ENCODE peak calls at places on chromosome 20, in seven cellular contexts. One of them, this sample, is unnamed.

GRCh38 chr20:23143098-23143497 is 57.0 kb upstream of the CD93 start:
- DNase-seq in IMR-90: peak; percentile 85
- DNase-seq in mesendoderm: peak; percentile 31
- DNase-seq in mesenchymal stem cell: peak; percentile 92
- DNase-seq in H9: no peak
- DNase-seq in trophoblast cell: peak; percentile 46
- DNase-seq in H1: no peak
- DNase-seq in this sample: no peak

GRCh38 chr20:44017905-44018683 is 103.4 kb downstream of the TOX2 start:
- DNase-seq in H9: no peak
- DNase-seq in H1: no peak
- DNase-seq in trophoblast cell: no peak
- DNase-seq in IMR-90: peak; percentile 93
- DNase-seq in mesendoderm: no peak
- DNase-seq in mesenchymal stem cell: peak; percentile 87
- DNase-seq in this sample: no peak

GRCh38 chr20:46011631-46012482 is 3.1 kb downstream of the MMP9 start:
- DNase-seq in trophoblast cell: peak; percentile 57
- DNase-seq in IMR-90: peak; percentile 15
- DNase-seq in mesenchymal stem cell: no peak
- DNase-seq in mesendoderm: peak; percentile 95
- DNase-seq in H1: peak; percentile 92
- DNase-seq in H9: peak; percentile 98
- DNase-seq in this sample: no peak

GRCh38 chr20:50582591-50583234 is 72.5 kb downstream of the PTPN1 start:
- DNase-seq in trophoblast cell: no peak
- DNase-seq in IMR-90: no peak
- DNase-seq in H1: no peak
- DNase-seq in H9: no peak
- DNase-seq in mesenchymal stem cell: no peak
- DNase-seq in mesendoderm: no peak
- DNase-seq in this sample: no peak

GRCh38 chr20:44709797-44710196 is 5.4 kb upstream of the CCN5 start:
- DNase-seq in mesenchymal stem cell: no peak
- DNase-seq in H1: no peak
- DNase-seq in H9: no peak
- DNase-seq in IMR-90: no peak
- DNase-seq in mesendoderm: no peak
- DNase-seq in trophoblast cell: no peak
- DNase-seq in this sample: no peak

GRCh38 chr20:38863024-38863851 is 57.7 kb downstream of the PPP1R16B start:
- DNase-seq in H1: no peak
- DNase-seq in IMR-90: no peak
- DNase-seq in H9: no peak
- DNase-seq in mesenchymal stem cell: no peak
- DNase-seq in trophoblast cell: no peak
- DNase-seq in mesendoderm: no peak
- DNase-seq in this sample: no peak

GRCh38 chr20:25308671-25309394 is 60.9 kb downstream of the PYGB start:
- DNase-seq in trophoblast cell: peak; percentile 14
- DNase-seq in IMR-90: peak; percentile 82
- DNase-seq in mesenchymal stem cell: peak; percentile 91
- DNase-seq in H9: no peak
- DNase-seq in H1: no peak
- DNase-seq in mesendoderm: no peak
- DNase-seq in this sample: no peak

GRCh38 chr20:10978713-10979112 is 304.9 kb upstream of the JAG1 start:
- DNase-seq in IMR-90: no peak
- DNase-seq in trophoblast cell: no peak
- DNase-seq in H1: no peak
- DNase-seq in mesenchymal stem cell: no peak
- DNase-seq in H9: no peak
- DNase-seq in mesendoderm: no peak
- DNase-seq in this sample: no peak

GRCh38 chr20:51104960-51105460 is 82.1 kb upstream of the KCNG1 start:
- DNase-seq in H1: no peak
- DNase-seq in IMR-90: no peak
- DNase-seq in mesendoderm: no peak
- DNase-seq in trophoblast cell: peak; percentile 34
- DNase-seq in mesenchymal stem cell: peak; percentile 24
- DNase-seq in H9: no peak
- DNase-seq in this sample: no peak

GRCh38 chr20:57460781-57461465 is 64.0 kb downstream of the CTCFL start:
- DNase-seq in H1: no peak
- DNase-seq in trophoblast cell: peak; percentile 4
- DNase-seq in H9: no peak
- DNase-seq in IMR-90: no peak
- DNase-seq in mesendoderm: no peak
- DNase-seq in mesenchymal stem cell: no peak
- DNase-seq in this sample: no peak

GRCh38 chr20:55977723-55978481 is 27.4 kb downstream of the CBLN4 start:
- DNase-seq in IMR-90: no peak
- DNase-seq in mesenchymal stem cell: no peak
- DNase-seq in trophoblast cell: no peak
- DNase-seq in H1: no peak
- DNase-seq in mesendoderm: no peak
- DNase-seq in H9: no peak
- DNase-seq in this sample: no peak

GRCh38 chr20:7503501-7503900 is 436.8 kb downstream of the HAO1 start:
- DNase-seq in H9: no peak
- DNase-seq in H1: no peak
- DNase-seq in trophoblast cell: no peak
- DNase-seq in mesendoderm: peak; percentile 16
- DNase-seq in IMR-90: no peak
- DNase-seq in mesenchymal stem cell: no peak
- DNase-seq in this sample: no peak

GRCh38 chr20:49489688-49490087 is 7.2 kb upstream of the KCNB1 start:
- DNase-seq in mesenchymal stem cell: no peak
- DNase-seq in IMR-90: no peak
- DNase-seq in H9: no peak
- DNase-seq in mesendoderm: no peak
- DNase-seq in H1: no peak
- DNase-seq in trophoblast cell: no peak
- DNase-seq in this sample: no peak

GRCh38 chr20:64257107-64257757 is 1.7 kb downstream of the PCMTD2 start:
- DNase-seq in IMR-90: no peak
- DNase-seq in mesendoderm: no peak
- DNase-seq in trophoblast cell: no peak
- DNase-seq in H9: no peak
- DNase-seq in H1: no peak
- DNase-seq in mesenchymal stem cell: no peak
- DNase-seq in this sample: no peak

GRCh38 chr20:24765316-24766142 is 183.5 kb upstream of the CST7 start:
- DNase-seq in H9: peak; percentile 12
- DNase-seq in trophoblast cell: no peak
- DNase-seq in mesendoderm: no peak
- DNase-seq in H1: no peak
- DNase-seq in mesenchymal stem cell: no peak
- DNase-seq in IMR-90: no peak
- DNase-seq in this sample: no peak

GRCh38 chr20:10603971-10604864 is 69.6 kb downstream of the JAG1 start:
- DNase-seq in H9: no peak
- DNase-seq in IMR-90: peak; percentile 94
- DNase-seq in mesenchymal stem cell: peak; percentile 92
- DNase-seq in trophoblast cell: peak; percentile 71
- DNase-seq in mesendoderm: no peak
- DNase-seq in H1: no peak
- DNase-seq in this sample: peak; percentile 70

GRCh38 chr20:51531141-51531710 is 11.3 kb downstream of the NFATC2 start:
- DNase-seq in mesenchymal stem cell: no peak
- DNase-seq in H9: no peak
- DNase-seq in IMR-90: peak; percentile 36
- DNase-seq in H1: no peak
- DNase-seq in mesendoderm: no peak
- DNase-seq in trophoblast cell: peak; percentile 72
- DNase-seq in this sample: no peak

GRCh38 chr20:17967595-17968365 is 814 bp downstream of the SNX5 start:
- DNase-seq in IMR-90: peak; percentile 63
- DNase-seq in trophoblast cell: peak; percentile 38
- DNase-seq in H9: no peak
- DNase-seq in H1: no peak
- DNase-seq in mesendoderm: peak; percentile 38
- DNase-seq in mesenchymal stem cell: peak; percentile 72
- DNase-seq in this sample: no peak

GRCh38 chr20:57675773-57676172 is 34.0 kb downstream of the PMEPA1 start:
- DNase-seq in H9: no peak
- DNase-seq in IMR-90: no peak
- DNase-seq in mesenchymal stem cell: no peak
- DNase-seq in mesendoderm: no peak
- DNase-seq in H1: no peak
- DNase-seq in trophoblast cell: no peak
- DNase-seq in this sample: no peak

GRCh38 chr20:50426865-50427739 is 83.1 kb upstream of the PTPN1 start:
- DNase-seq in H9: no peak
- DNase-seq in mesenchymal stem cell: peak; percentile 48
- DNase-seq in H1: no peak
- DNase-seq in IMR-90: no peak
- DNase-seq in trophoblast cell: no peak
- DNase-seq in mesendoderm: no peak
- DNase-seq in this sample: no peak

GRCh38 chr20:24598346-24598745 is 128.9 kb downstream of the SYNDIG1 start:
- DNase-seq in IMR-90: no peak
- DNase-seq in H9: no peak
- DNase-seq in H1: no peak
- DNase-seq in mesenchymal stem cell: no peak
- DNase-seq in trophoblast cell: no peak
- DNase-seq in mesendoderm: no peak
- DNase-seq in this sample: no peak

GRCh38 chr20:22914291-22914690 is 120.8 kb upstream of the SSTR4 start:
- DNase-seq in mesenchymal stem cell: no peak
- DNase-seq in IMR-90: no peak
- DNase-seq in trophoblast cell: no peak
- DNase-seq in H9: no peak
- DNase-seq in H1: no peak
- DNase-seq in mesendoderm: no peak
- DNase-seq in this sample: no peak

GRCh38 chr20:24768977-24769675 is 179.9 kb upstream of the CST7 start:
- DNase-seq in trophoblast cell: no peak
- DNase-seq in H9: peak; percentile 16
- DNase-seq in mesendoderm: no peak
- DNase-seq in mesenchymal stem cell: no peak
- DNase-seq in H1: no peak
- DNase-seq in IMR-90: no peak
- DNase-seq in this sample: no peak

GRCh38 chr20:24109008-24109407 is 120.4 kb upstream of the GGTLC1 start:
- DNase-seq in mesendoderm: no peak
- DNase-seq in mesenchymal stem cell: no peak
- DNase-seq in IMR-90: no peak
- DNase-seq in trophoblast cell: no peak
- DNase-seq in H9: peak; percentile 32
- DNase-seq in H1: no peak
- DNase-seq in this sample: no peak

GRCh38 chr20:56350842-56351241 is 7.9 kb upstream of the FAM210B start:
- DNase-seq in IMR-90: peak; percentile 73
- DNase-seq in mesenchymal stem cell: no peak
- DNase-seq in trophoblast cell: no peak
- DNase-seq in mesendoderm: no peak
- DNase-seq in H1: no peak
- DNase-seq in H9: no peak
- DNase-seq in this sample: no peak

GRCh38 chr20:1370548-1371110 is 22.2 kb downstream of the FKBP1A start:
- DNase-seq in H9: no peak
- DNase-seq in trophoblast cell: no peak
- DNase-seq in H1: no peak
- DNase-seq in IMR-90: peak; percentile 67
- DNase-seq in mesenchymal stem cell: peak; percentile 42
- DNase-seq in mesendoderm: no peak
- DNase-seq in this sample: no peak
- H2AK5ac ChIP-seq in H9: no peak overlapping the region
- H2AK5ac ChIP-seq in trophoblast cell: no peak overlapping the region
- H2AK5ac ChIP-seq in H1: no peak overlapping the region
- H2AK5ac ChIP-seq in IMR-90: peak overlapping the region; percentile 36
- H2AK5ac ChIP-seq in mesenchymal stem cell: no peak overlapping the region
- H2AK5ac ChIP-seq in mesendoderm: no peak overlapping the region
- H2AK5ac ChIP-seq in this sample: no peak overlapping the region

DNA sequence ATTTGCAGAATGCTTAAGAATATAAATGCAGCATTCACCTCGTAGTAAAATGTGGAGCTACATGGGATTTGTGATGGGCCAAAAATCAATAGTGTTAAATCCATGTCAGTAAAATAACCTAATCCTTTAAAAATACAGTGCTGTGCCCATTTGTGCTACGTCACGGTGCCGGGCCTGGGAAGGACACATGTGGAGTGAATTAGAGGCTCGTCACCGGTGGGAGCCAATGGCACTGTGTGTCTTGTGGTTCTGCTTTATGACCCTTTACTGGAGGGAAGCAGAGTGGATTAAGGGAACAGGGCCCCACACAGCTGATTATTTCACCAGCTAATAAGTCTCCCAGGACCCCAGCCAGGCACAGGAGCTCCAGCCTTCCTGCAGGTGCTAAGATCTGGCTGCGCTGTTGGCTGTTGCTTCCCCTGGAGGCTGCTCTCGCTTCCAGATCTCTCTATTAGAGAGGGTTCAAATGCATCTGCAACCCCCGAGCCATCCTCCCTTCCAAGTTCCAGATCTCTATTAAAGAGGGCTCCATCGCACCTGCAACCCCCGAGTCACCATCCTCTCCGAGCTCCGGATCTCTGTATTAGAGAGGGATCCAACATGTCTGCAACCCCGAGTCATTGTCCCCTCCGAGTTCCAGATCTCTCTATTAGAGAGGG is 405.8 kb downstream of the CDH4 start:
- DNase-seq in IMR-90: no peak
- DNase-seq in mesendoderm: no peak
- DNase-seq in H1: no peak
- DNase-seq in trophoblast cell: no peak
- DNase-seq in H9: no peak
- DNase-seq in mesenchymal stem cell: no peak
- DNase-seq in this sample: no peak
- H3K18ac ChIP-seq in IMR-90: no peak overlapping the region
- H3K18ac ChIP-seq in mesendoderm: no peak overlapping the region
- H3K18ac ChIP-seq in H1: no peak overlapping the region
- H3K18ac ChIP-seq in trophoblast cell: no peak overlapping the region
- H3K18ac ChIP-seq in H9: no peak overlapping the region
- H3K18ac ChIP-seq in mesenchymal stem cell: no peak overlapping the region
- H3K18ac ChIP-seq in this sample: no peak overlapping the region

GRCh38 chr20:34017610-34018009 is 23.9 kb downstream of the RALY start:
- DNase-seq in trophoblast cell: peak; percentile 52
- DNase-seq in IMR-90: peak; percentile 98
- DNase-seq in H9: no peak
- DNase-seq in H1: no peak
- DNase-seq in mesenchymal stem cell: peak; percentile 92
- DNase-seq in mesendoderm: no peak
- DNase-seq in this sample: no peak
- H2AK5ac ChIP-seq in trophoblast cell: no peak overlapping the region
- H2AK5ac ChIP-seq in IMR-90: no peak overlapping the region
- H2AK5ac ChIP-seq in H9: no peak overlapping the region
- H2AK5ac ChIP-seq in H1: no peak overlapping the region
- H2AK5ac ChIP-seq in mesenchymal stem cell: no peak overlapping the region
- H2AK5ac ChIP-seq in mesendoderm: no peak overlapping the region
- H2AK5ac ChIP-seq in this sample: no peak overlapping the region

DNA sequence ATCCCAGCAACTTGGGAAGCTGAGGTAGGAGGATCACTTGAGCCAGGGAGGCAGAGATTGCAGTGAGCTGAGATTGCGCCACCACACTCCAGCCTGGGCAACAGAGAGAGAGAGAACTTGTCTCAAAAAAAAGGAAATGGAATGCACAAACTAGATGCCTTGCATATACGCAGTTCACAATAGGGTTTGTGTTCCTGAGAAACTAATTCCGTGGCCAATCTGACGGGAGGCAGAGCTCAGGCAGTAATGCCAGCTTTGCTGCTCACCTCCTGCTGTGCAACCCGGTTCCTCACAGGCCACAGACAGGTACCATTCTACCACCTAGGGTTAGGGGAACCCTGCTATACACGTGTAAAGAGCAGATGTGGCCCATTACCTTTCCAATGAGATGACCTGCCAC is 1.4 kb downstream of the CDK5RAP1 start:
- DNase-seq in trophoblast cell: no peak
- DNase-seq in IMR-90: no peak
- DNase-seq in H1: no peak
- DNase-seq in H9: no peak
- DNase-seq in mesendoderm: no peak
- DNase-seq in mesenchymal stem cell: no peak
- DNase-seq in this sample: no peak
- H3K18ac ChIP-seq in trophoblast cell: no peak overlapping the region
- H3K18ac ChIP-seq in IMR-90: no peak overlapping the region
- H3K18ac ChIP-seq in H1: no peak overlapping the region
- H3K18ac ChIP-seq in H9: no peak overlapping the region
- H3K18ac ChIP-seq in mesendoderm: no peak overlapping the region
- H3K18ac ChIP-seq in mesenchymal stem cell: no peak overlapping the region
- H3K18ac ChIP-seq in this sample: no peak overlapping the region

This sample was measured in neuronal stem cell.